ENCODE peak calls at places on chromosome 21, in four cellular contexts. W is fibroblast of lung, P is IMR-90, J is upper lobe of right lung. N is an unnamed sample.

GRCh38 chr21:38752051-38752505 is 53.7 kb upstream of the ETS2 start:
- DNase-seq in W (no peak), P (no peak), J (no peak), N (no peak)

GRCh38 chr21:32524010-32524719 is 61.2 kb downstream of the TCP10L start:
- DNase-seq in W (peak; percentile 94), P (peak; percentile 83), J (no peak), N (no peak)

GRCh38 chr21:38377165-38378093 is 120.6 kb downstream of the KCNJ15 start:
- DNase-seq in W (no peak), P (no peak), J (no peak), N (no peak)

GRCh38 chr21:31158789-31159581 is 120.7 kb upstream of the KRTAP19-8 start:
- DNase-seq in W (no peak), P (peak; percentile 26), J (no peak), N (no peak)

GRCh38 chr21:26683996-26684395 is 110.9 kb upstream of the CYYR1 start:
- DNase-seq in W (no peak), P (no peak), J (no peak), N (no peak)

GRCh38 chr21:45992311-45993209 is 11.0 kb downstream of the COL6A1 start:
- DNase-seq in W (no peak), P (no peak), J (peak; percentile 65), N (peak; percentile 77)

GRCh38 chr21:22554690-22555316 is 1556.6 kb downstream of the NCAM2 start:
- DNase-seq in W (no peak), P (no peak), J (no peak), N (no peak)

GRCh38 chr21:31559368-31560119 is 99.9 kb upstream of the SOD1 start:
- DNase-seq in W (peak; percentile 97), P (peak; percentile 83), J (peak; percentile 88), N (peak; percentile 81)

GRCh38 chr21:38289697-38290096 is 32.9 kb downstream of the KCNJ15 start:
- DNase-seq in W (peak; percentile 100), P (peak; percentile 98), J (no peak), N (no peak)

GRCh38 chr21:38859852-38860251 is 54.1 kb downstream of the ETS2 start:
- DNase-seq in W (no peak), P (peak; percentile 39), J (no peak), N (no peak)

GRCh38 chr21:31182231-31183129 is 144.2 kb upstream of the KRTAP19-8 start:
- DNase-seq in W (no peak), P (no peak), J (no peak), N (no peak)

GRCh38 chr21:38625000-38625399 is 126.7 kb upstream of the ERG start:
- DNase-seq in W (no peak), P (no peak), J (no peak), N (no peak)

GRCh38 chr21:37742532-37742931 is 173.7 kb downstream of the KCNJ6 start:
- DNase-seq in W (peak; percentile 36), P (peak; percentile 4), J (no peak), N (no peak)

GRCh38 chr21:31205412-31205811 is 138.6 kb downstream of the TIAM1 start:
- DNase-seq in W (no peak), P (no peak), J (no peak), N (no peak)

GRCh38 chr21:40019076-40019475 is 151.8 kb downstream of the PCP4 start:
- DNase-seq in W (no peak), P (no peak), J (no peak), N (no peak)

GRCh38 chr21:24976238-24976637 is 631.0 kb downstream of the MRPL39 start:
- DNase-seq in W (no peak), P (no peak), J (no peak), N (no peak)

GRCh38 chr21:32611471-32611997 is 643 bp downstream of the CFAP298 start:
- DNase-seq in W (peak; percentile 44), P (peak; percentile 18), J (peak; percentile 73), N (no peak)

GRCh38 chr21:26447932-26448331 is 125.2 kb downstream of the CYYR1 start:
- DNase-seq in W (peak; percentile 25), P (no peak), J (no peak), N (no peak)

GRCh38 chr21:46500224-46500861 is 41.7 kb downstream of the DIP2A start:
- DNase-seq in W (peak; percentile 44), P (peak; percentile 40), J (no peak), N (no peak)

DNA sequence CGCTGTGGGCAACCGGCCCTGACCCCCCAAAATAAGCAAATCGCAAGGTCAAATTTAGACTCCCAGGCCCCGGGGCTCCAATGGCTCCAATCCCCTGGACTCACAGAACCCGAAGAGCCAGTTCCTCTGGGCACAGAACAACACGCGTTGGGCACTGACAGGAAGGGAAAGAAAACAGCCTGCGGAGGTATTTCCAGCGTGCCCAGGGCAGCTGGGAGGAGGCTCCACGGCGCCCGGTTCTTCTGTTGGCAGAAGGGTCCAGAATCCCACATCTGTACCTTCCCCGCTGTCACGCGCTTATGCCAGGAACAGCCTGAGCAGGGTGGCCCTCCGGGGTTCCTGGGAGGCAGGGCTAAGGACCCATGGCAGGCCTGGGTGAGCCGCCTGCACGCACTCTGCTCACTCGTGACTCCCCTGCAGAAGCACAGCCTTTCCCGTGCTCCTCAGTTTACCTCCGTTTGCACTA is 85.5 kb downstream of the RIPK4 start:
- DNase-seq in W (no peak), P (no peak), J (peak; percentile 62), N (no peak)
- H3K27ac ChIP-seq in W (no peak overlapping the region), P (no peak overlapping the region), J (no peak overlapping the region), N (no peak overlapping the region)

GRCh38 chr21:36641346-36641745 is 57.6 kb upstream of the SIM2 start:
- DNase-seq in W (no peak), P (no peak), J (no peak), N (peak; percentile 16)

GRCh38 chr21:36641886-36642285 is 57.0 kb upstream of the SIM2 start:
- DNase-seq in W (no peak), P (no peak), J (no peak), N (peak; percentile 38)

GRCh38 chr21:36642777-36643176 is 56.1 kb upstream of the SIM2 start:
- DNase-seq in W (no peak), P (no peak), J (no peak), N (peak; percentile 36)

GRCh38 chr21:36639769-36640168 is 59.1 kb upstream of the SIM2 start:
- DNase-seq in W (no peak), P (no peak), J (no peak), N (peak; percentile 35)

DNA sequence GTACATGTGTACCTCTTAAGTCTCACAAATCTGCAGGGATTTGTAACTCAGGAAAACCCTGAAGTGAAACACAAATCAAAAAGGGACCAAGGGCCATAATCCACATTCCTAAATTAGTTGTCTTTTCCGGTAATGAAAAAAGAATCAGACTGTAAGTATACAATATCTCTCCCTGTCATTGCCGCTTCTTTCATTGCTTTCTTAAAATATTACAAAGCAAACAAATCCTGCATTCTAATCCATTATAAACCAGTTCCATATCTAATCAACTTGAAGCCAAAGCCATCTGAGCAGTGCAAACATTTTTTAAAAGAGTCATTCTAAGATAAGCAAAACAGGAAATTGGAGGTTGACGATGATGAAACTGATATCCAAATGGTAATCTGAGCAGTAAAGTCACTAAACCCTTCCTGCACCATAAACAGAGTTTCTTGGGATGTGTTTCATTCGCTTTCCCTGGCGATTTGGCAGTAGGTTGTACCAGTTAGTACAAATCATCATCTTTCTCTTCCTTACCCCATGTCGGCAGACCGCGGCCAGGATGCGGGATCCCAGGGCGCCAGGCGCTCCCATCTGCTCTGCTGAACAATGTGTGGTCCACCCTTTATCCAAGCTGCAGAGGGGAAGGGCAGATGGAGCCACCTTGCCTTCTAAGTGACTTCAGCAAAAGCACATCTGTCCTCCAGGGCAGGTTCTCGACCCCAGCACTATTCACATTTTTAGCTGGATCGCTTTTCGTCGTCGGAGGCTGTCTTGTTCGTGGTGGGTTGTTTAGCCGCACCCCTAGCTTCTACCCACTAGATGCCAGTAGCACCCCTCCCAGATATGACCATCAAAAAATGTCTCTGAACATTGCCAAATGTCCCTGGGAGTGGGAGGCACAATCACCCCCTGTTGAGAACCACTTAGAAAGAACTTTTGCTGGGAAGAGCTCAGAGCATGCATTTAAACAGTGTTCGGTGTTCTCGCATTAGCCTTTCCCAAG is 58.4 kb upstream of the SIM2 start:
- DNase-seq in W (peak; percentile 11), P (peak; percentile 23), J (no peak), N (peak; percentile 38)
- TF ChIP-seq CTCF in W (no peak), P (no peak), J (no peak), N (no peak)

DNA sequence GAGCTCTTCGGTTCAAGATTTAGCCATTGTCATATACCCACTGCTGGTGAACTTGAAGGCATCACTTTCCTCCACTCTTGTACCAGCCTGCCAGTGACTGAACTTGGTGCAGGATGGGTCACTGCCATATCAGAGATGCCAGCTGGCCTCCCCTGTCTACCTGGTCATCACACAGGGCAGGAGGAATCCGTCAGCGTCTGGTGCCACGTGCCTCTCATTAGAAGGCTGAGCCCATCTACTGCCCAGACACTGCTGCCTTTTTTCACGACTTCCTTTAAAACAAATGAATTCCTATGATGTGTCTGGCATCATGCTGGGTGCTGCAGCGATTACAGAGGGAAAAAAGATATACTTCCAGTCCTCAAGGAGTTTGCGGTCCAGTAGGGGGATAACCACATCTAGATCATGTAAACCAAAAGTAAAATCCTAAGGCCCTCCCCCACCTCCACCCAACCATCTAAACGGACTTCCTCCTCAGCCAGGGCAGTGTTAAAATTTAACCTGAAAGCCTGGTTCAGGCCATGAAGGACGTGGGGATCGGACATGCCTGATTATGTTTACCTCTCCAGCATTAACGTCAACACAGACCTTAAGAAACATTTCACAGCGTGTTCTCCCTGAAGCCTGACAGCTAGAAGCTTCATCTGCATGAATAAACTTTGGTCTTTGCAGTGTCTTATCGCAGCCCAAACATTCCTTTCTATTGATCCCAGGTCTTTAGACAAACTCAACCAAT is 29.2 kb upstream of the PDE9A start:
- DNase-seq in W (no peak), P (no peak), J (peak; percentile 33), N (no peak)
- H3K4me3 ChIP-seq in W (no peak overlapping the region), P (no peak overlapping the region), J (no peak overlapping the region), N (no peak overlapping the region)

GRCh38 chr21:34821717-34822116 is 152.9 kb downstream of the CLIC6 start:
- DNase-seq in W (no peak), P (no peak), J (no peak), N (no peak)
- H3K27ac ChIP-seq in W (no peak overlapping the region), P (no peak overlapping the region), J (no peak overlapping the region), N (no peak overlapping the region)

GRCh38 chr21:44503901-44504399 is 36.0 kb downstream of the KRTAP10-1 start:
- DNase-seq in W (no peak), P (no peak), J (no peak), N (no peak)

GRCh38 chr21:44506279-44507255 is 33.4 kb downstream of the KRTAP10-1 start:
- DNase-seq in W (no peak), P (no peak), J (no peak), N (no peak)

GRCh38 chr21:44507673-44508425 is 32.1 kb downstream of the KRTAP10-1 start:
- DNase-seq in W (no peak), P (no peak), J (no peak), N (no peak)

GRCh38 chr21:44508426-44508710 is 31.6 kb downstream of the KRTAP10-1 start:
- DNase-seq in W (no peak), P (no peak), J (no peak), N (no peak)

GRCh38 chr21:44505673-44506278 is 34.2 kb downstream of the KRTAP10-1 start:
- DNase-seq in W (no peak), P (no peak), J (no peak), N (no peak)
- TF ChIP-seq CTCF in W (no peak), P (no peak), J (no peak), N (no peak)